ENCODE peak calls at places on chromosomes 16 and 17, in six cellular contexts. E is psoas muscle; C is activated T-helper 1 cell treated with Interleukin-2 at 50 U/mL for 16 hours; X is ovary; S is activated gamma-delta T cell treated with anti-CD3 and anti-CD28 coated beads, Interleukin-2, amount 50 U/mL, for 16 hours; B is foreskin fibroblast. T is an unnamed sample.

GRCh38 chr17:60754057-60754604 is 76.5 kb downstream of the BCAS3 start:
- DNase-seq in X (no peak), E (no peak), B (no peak), C (no peak), S (no peak), T (no peak)

GRCh38 chr17:72517413-72518237 is 396.8 kb downstream of the SOX9 start:
- DNase-seq in B (no peak), C (no peak), E (no peak), S (no peak), X (no peak), T (no peak)

GRCh38 chr16:13005836-13006235 is 104.4 kb downstream of the SHISA9 start:
- DNase-seq in X (no peak), C (no peak), S (no peak), E (no peak), B (no peak), T (no peak)

GRCh38 chr16:66845791-66846221 is 1.6 kb downstream of the CA7 start:
- DNase-seq in S (no peak), C (no peak), E (no peak), B (no peak), X (no peak), T (no peak)

GRCh38 chr17:9140550-9141422 is 119.5 kb downstream of the NTN1 start:
- DNase-seq in X (no peak), C (no peak), E (no peak), B (no peak), S (no peak), T (no peak)

GRCh38 chr17:63258785-63259184 is 187.3 kb downstream of the CYB561 start:
- DNase-seq in X (no peak), B (no peak), E (no peak), S (no peak), C (no peak), T (no peak)

GRCh38 chr16:4679854-4680636 is 13.3 kb upstream of the NUDT16L1 start:
- DNase-seq in E (peak), S (no peak), B (no peak), C (no peak), X (peak), T (peak)

GRCh38 chr16:86809458-86809955 is 231.2 kb downstream of the FOXL1 start:
- DNase-seq in S (no peak), E (no peak), X (no peak), C (no peak), B (peak), T (no peak)

GRCh38 chr16:15676506-15676905 is 26.5 kb downstream of the NDE1 start:
- DNase-seq in B (no peak), C (no peak), E (no peak), S (no peak), X (no peak), T (no peak)

GRCh38 chr17:55279203-55279602 is 14.4 kb downstream of the HLF start:
- DNase-seq in X (no peak), B (no peak), S (no peak), C (no peak), E (no peak), T (no peak)

GRCh38 chr17:17419621-17420020 is 57.2 kb upstream of the MED9 start:
- DNase-seq in E (no peak), C (no peak), S (no peak), X (no peak), B (no peak), T (no peak)

GRCh38 chr16:67104845-67105244 is 4.9 kb upstream of the PHAF1 start:
- DNase-seq in X (no peak), S (no peak), C (no peak), B (no peak), E (no peak), T (no peak)

GRCh38 chr17:73089918-73090317 is 2.6 kb downstream of the SLC39A11 start:
- DNase-seq in B (no peak), X (no peak), C (no peak), S (no peak), E (no peak), T (no peak)

GRCh38 chr16:48378276-48378675 is 6.9 kb downstream of the SIAH1 start:
- DNase-seq in C (no peak), X (no peak), S (no peak), B (no peak), E (no peak), T (no peak)

GRCh38 chr16:23145186-23145585 is 4.1 kb downstream of the USP31 start:
- DNase-seq in C (no peak), S (no peak), B (no peak), E (no peak), X (no peak), T (no peak)

GRCh38 chr17:57067162-57067561 is 17.9 kb upstream of the AKAP1 start:
- DNase-seq in B (no peak), E (no peak), C (no peak), S (no peak), X (no peak), T (no peak)

GRCh38 chr17:27379863-27380533 is 76.2 kb upstream of the KSR1 start:
- DNase-seq in B (peak), E (peak), X (peak), S (no peak), C (no peak), T (peak)

GRCh38 chr16:16052916-16053315 is 103.5 kb downstream of the ABCC1 start:
- DNase-seq in E (no peak), S (no peak), B (no peak), C (no peak), X (no peak), T (no peak)

GRCh38 chr16:4176794-4177438 is 60.7 kb upstream of the ADCY9 start:
- DNase-seq in S (no peak), B (no peak), X (no peak), E (no peak), C (no peak), T (peak)

GRCh38 chr17:36008998-36009665 is 7.8 kb upstream of the CCL15 start:
- DNase-seq in X (no peak), B (no peak), C (no peak), S (no peak), E (no peak), T (peak)

GRCh38 chr17:66540131-66540781 is 237.8 kb downstream of the PRKCA start:
- DNase-seq in C (no peak), B (peak), E (peak), S (no peak), X (peak), T (no peak)

GRCh38 chr17:35804658-35805192 is 4.6 kb upstream of the TAF15 start:
- DNase-seq in X (no peak), S (no peak), E (no peak), C (no peak), B (peak), T (peak)

GRCh38 chr17:75535119-75535537 is 9.6 kb downstream of the LLGL2 start:
- DNase-seq in C (peak), S (peak), B (no peak), E (no peak), X (no peak), T (no peak)

GRCh38 chr16:62135903-62136302 is 99.7 kb upstream of the CDH8 start:
- DNase-seq in B (no peak), X (no peak), C (no peak), S (no peak), E (no peak), T (no peak)

GRCh38 chr17:72587156-72587555 is 466.3 kb downstream of the SOX9 start:
- DNase-seq in E (no peak), B (no peak), C (no peak), S (no peak), X (no peak), T (no peak)

GRCh38 chr16:75742424-75743047 is 16.2 kb upstream of the CPHXL start:
- DNase-seq in C (no peak), B (no peak), E (no peak), S (no peak), X (no peak), T (no peak)

GRCh38 chr17:73645050-73645871 is 1.0 kb upstream of the SDK2 start:
- DNase-seq in S (no peak), X (no peak), C (peak), E (peak), B (peak), T (peak)

GRCh38 chr17:51734462-51734861 is 424.1 kb downstream of the CA10 start:
- DNase-seq in X (no peak), E (no peak), B (no peak), C (no peak), S (no peak), T (peak)

GRCh38 chr16:81429045-81429521 is 15.5 kb upstream of the CMIP start:
- DNase-seq in B (peak), S (no peak), E (no peak), X (no peak), C (no peak), T (peak)

GRCh38 chr17:43393944-43394482 is 4.8 kb upstream of the ARL4D start:
- DNase-seq in S (peak), C (peak), B (peak), E (peak), X (peak), T (peak)

GRCh38 chr17:49996121-49996494 is 1.1 kb upstream of the DLX3 start:
- DNase-seq in S (no peak), X (no peak), C (no peak), B (no peak), E (no peak), T (no peak)

GRCh38 chr17:81666092-81666341 is 388 bp downstream of the OXLD1 start:
- DNase-seq in B (no peak), C (no peak), S (no peak), X (no peak), E (no peak), T (no peak)

GRCh38 chr16:52561910-52562741 is 15.2 kb upstream of the TOX3 start:
- DNase-seq in B (no peak), X (no peak), S (no peak), C (no peak), E (no peak), T (no peak)

GRCh38 chr16:391885-392335 is 5.1 kb upstream of the NME4 start:
- DNase-seq in C (peak), S (peak), E (peak), X (peak), B (peak), T (peak)

T was measured in BE2C.